ENCODE peak calls at places on chromosomes 13 and 19, in five cellular contexts. C, L, N, D and S are unnamed samples. For H3K4me1, the result is how much of the 10 kb centered on the place peaks cover.

GRCh38 chr19:40519352-40520322 is 52.8 kb downstream of the SPTBN4 start:
- ATAC-seq in C (peak), L (peak), N (no peak), D (no peak), S (no peak)

GRCh38 chr13:39415003-39415402 is 188.0 kb downstream of the LHFPL6 start:
- ATAC-seq in C (no peak), L (no peak), N (no peak), D (peak), S (peak)

GRCh38 chr19:58562126-58563033 is 4.0 kb upstream of the UBE2M start:
- ATAC-seq in C (peak), L (peak), N (no peak), D (no peak), S (no peak)

GRCh38 chr19:5345895-5346386 is 5.3 kb upstream of the PTPRS start:
- ATAC-seq in C (peak), L (no peak), N (no peak), D (no peak), S (no peak)

GRCh38 chr13:111278258-111278657 is 42.2 kb upstream of the TEX29 start:
- ATAC-seq in C (no peak), L (no peak), N (no peak), D (peak), S (no peak)

GRCh38 chr13:21152251-21152899 is 24.0 kb downstream of the SKA3 start:
- ATAC-seq in C (peak), L (no peak), N (no peak), D (no peak), S (no peak)

GRCh38 chr19:22882797-22883196 is 50.7 kb downstream of the ZNF723 start:
- ATAC-seq in C (no peak), L (peak), N (no peak), D (no peak), S (no peak)

GRCh38 chr13:48990900-48991299 is 15.2 kb downstream of the FNDC3A start:
- ATAC-seq in C (no peak), L (no peak), N (no peak), D (no peak), S (no peak)

GRCh38 chr13:82655518-82655855 is 1226.8 kb downstream of the SLITRK1 start:
- ATAC-seq in C (no peak), L (no peak), N (no peak), D (peak), S (peak)

GRCh38 chr13:62747629-62748028 is 1332.0 kb upstream of the PCDH20 start:
- ATAC-seq in C (no peak), L (no peak), N (no peak), D (no peak), S (no peak)

GRCh38 chr19:17718467-17718987 is 753 bp upstream of the MAP1S start:
- ATAC-seq in C (no peak), L (no peak), N (no peak), D (no peak), S (no peak)

GRCh38 chr13:64551755-64552154 is 2678.4 kb downstream of the PCDH9 start:
- ATAC-seq in C (peak), L (no peak), N (no peak), D (no peak), S (no peak)

GRCh38 chr19:28309072-28309471 is 903.9 kb downstream of the UQCRFS1 start:
- ATAC-seq in C (no peak), L (no peak), N (no peak), D (no peak), S (no peak)

GRCh38 chr13:23681253-23681652 is 111.0 kb downstream of the TNFRSF19 start:
- ATAC-seq in C (no peak), L (no peak), N (no peak), D (no peak), S (no peak)

GRCh38 chr19:362683-363082 is 18.1 kb upstream of the MIER2 start:
- ATAC-seq in C (no peak), L (no peak), N (no peak), D (no peak), S (no peak)

GRCh38 chr19:29576043-29576442 is 30.0 kb upstream of the POP4 start:
- ATAC-seq in C (no peak), L (no peak), N (no peak), D (no peak), S (no peak)

DNA sequence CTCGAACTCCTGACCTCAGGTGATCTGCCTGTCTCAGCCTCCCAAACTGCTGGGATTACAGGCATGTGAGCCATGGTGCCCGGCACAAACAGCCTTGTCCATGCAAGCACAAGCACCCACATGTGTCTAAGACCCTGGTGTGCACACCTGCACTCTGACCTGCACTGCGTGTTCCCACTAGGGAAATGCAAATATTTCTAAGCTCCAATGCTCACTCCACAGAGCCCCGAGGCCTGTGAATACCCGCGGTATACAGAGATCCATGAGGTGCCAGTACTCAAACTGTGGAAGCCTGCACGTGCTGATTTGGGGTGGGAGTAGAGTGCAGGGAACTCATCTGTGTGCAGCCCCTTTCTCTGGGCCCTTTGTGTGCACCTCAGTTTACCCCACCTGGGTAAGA is 14.7 kb downstream of the GADD45B start:
- ATAC-seq in C (no peak), L (no peak), N (no peak), D (no peak), S (no peak)
- H3K4me1 ChIP-seq in C (under half), L (under half), N (under half), D (under half), S (under half)

DNA sequence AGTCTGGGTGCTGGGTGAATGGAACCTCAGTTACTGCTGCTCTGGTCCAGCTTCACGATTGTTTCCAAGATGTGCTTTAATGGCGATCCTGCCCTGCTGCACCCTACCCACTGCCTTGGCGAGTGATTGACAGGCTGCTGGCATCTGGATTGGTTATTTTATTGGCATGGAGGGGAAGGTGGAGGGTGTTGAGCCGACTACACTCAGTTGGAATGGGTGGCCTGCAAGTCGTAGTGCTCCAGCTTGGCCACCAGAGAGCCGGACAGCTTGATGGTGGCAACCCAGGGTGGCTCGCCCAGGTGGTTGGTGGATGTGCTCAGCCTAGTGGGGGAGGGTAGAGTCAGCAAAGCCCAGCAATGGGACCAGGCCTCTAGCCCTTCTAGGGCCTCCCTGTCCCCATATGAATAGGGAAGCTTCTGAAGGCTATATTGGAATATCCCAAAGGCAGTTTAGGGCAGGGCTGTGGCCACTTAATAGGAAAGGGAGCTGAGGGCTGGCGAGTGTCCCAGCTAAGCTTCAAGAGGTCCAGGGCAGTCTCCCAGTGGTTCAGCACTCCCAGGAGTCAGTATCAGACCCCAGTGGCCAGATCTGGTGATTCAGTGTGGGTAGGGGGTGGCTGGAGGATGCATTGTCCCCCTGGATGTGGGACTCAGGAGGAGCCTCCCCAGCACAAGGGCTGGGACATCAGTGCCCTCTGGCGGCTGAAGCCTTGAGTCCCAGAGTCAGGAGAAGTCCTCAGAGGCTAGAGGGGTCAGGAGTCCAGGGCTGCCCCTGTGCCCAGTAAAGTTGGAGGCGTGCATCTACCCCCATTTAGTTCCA is 3.4 kb downstream of the GGN start:
- ATAC-seq in C (no peak), L (no peak), N (no peak), D (no peak), S (no peak)
- TF ChIP-seq CTCF in C (peak), L (no peak), N (no peak), D (no peak), S (no peak)

DNA sequence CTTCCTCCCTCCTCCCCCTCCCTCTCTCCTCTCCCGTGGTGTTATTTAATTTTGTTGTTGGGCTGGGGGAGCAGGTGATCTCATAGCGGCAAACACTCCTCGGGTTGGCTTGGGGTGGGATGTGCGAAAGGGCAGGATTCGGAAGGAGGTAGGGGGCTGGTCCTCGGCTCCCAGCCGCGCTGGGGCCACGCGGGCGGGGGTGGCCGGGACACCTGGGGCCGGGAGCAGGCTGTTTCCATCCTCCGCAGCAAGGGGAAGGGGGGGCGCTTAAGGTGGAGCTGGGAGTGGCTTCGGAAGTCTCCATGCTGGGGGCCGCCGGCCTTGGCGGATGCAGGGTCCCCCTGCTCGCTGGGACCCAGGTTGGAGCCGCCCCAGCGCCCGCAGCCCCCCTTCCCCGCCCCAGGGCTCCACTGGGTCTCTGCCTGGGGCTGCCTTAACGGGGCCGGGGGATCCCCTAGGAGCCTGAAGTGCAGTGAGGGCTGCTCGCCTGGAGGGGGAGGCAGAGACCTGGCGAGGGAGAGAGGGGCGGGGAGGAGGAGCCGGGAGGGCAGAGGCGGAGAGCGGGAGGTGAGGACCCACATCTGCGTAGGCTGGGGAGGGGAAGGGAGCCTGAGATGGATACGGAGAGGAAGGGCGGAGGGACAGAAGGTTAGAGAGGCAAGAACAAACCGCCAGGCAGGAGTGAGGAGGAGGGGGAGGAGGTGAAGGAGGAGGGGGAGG is 365 bp upstream of the CA11 start:
- ATAC-seq in C (peak), L (peak), N (peak), D (peak), S (peak)
- H3K4me1 ChIP-seq in C (under half), L (under half), N (under half), D (under half), S (under half)

GRCh38 chr13:84651288-84651687 is 769.0 kb upstream of the SLITRK1 start:
- ATAC-seq in C (peak), L (no peak), N (no peak), D (no peak), S (no peak)

GRCh38 chr13:84645196-84646071 is 763.2 kb upstream of the SLITRK1 start:
- ATAC-seq in C (peak), L (no peak), N (no peak), D (no peak), S (no peak)

GRCh38 chr13:84653915-84654534 is 771.8 kb upstream of the SLITRK1 start:
- ATAC-seq in C (no peak), L (peak), N (no peak), D (peak), S (no peak)

GRCh38 chr13:84649853-84650252 is 767.6 kb upstream of the SLITRK1 start:
- ATAC-seq in C (no peak), L (no peak), N (no peak), D (peak), S (no peak)

GRCh38 chr13:84648069-84648640 is 765.9 kb upstream of the SLITRK1 start:
- ATAC-seq in C (no peak), L (no peak), N (no peak), D (no peak), S (no peak)
- TF ChIP-seq CTCF in C (peak), L (no peak), N (no peak), D (peak), S (no peak)

GRCh38 chr13:37682496-37682895 is 83.9 kb upstream of the POSTN start:
- ATAC-seq in C (no peak), L (no peak), N (no peak), D (no peak), S (no peak)
- H3K4me1 ChIP-seq in C (under half), L (under half), N (under half), D (under half), S (under half)

DNA sequence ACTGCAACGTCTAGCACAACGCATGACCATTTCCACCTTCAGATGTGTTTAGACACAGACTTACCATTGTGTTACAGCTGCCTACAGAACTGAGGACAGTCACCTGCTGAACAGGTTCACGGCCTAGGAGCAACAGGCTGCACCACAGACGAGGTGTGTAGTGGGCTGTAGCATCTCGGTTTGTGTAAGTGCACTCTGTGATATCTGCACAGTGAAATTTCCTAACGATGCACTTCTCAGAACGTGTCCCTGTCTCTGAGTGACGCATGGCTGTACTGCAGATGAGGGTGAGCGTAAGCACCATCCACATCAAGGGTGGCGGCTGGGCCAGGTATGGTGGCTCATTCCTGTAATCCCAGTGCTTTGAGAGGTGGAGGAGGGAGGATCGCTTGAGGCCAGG is 15.2 kb downstream of the DCUN1D2 start:
- ATAC-seq in C (no peak), L (no peak), N (no peak), D (no peak), S (no peak)
- TF ChIP-seq CTCF in C (no peak), L (no peak), N (no peak), D (no peak), S (no peak)